ENCODE peak calls at places on chromosomes 16 and 17, in six cellular contexts. F, V, G, A, L and N are unnamed samples.

GRCh38 chr17:8046929-8047768 is 8.3 kb downstream of the ALOX15B start:
- DNase-seq in F (no peak), V (no peak), G (no peak), A (no peak), L (no peak), N (no peak)

GRCh38 chr16:10624527-10624926 is 44.1 kb upstream of the EMP2 start:
- DNase-seq in F (no peak), V (no peak), G (no peak), A (no peak), L (no peak), N (no peak)

GRCh38 chr17:45923511-45924268 is 29.3 kb downstream of the MAPT start:
- DNase-seq in F (no peak), V (no peak), G (no peak), A (no peak), L (peak), N (no peak)

GRCh38 chr17:49880291-49881053 is 32.6 kb upstream of the TAC4 start:
- DNase-seq in F (peak), V (peak), G (peak), A (peak), L (peak), N (peak)

GRCh38 chr17:40443988-40444899 is 994 bp downstream of the IGFBP4 start:
- DNase-seq in F (no peak), V (no peak), G (no peak), A (peak), L (peak), N (no peak)

GRCh38 chr17:31561469-31562412 is 170.3 kb downstream of the RAB11FIP4 start:
- DNase-seq in F (no peak), V (no peak), G (no peak), A (peak), L (peak), N (no peak)

GRCh38 chr17:56982312-56982711 is 4.4 kb downstream of the SCPEP1 start:
- DNase-seq in F (no peak), V (no peak), G (no peak), A (no peak), L (no peak), N (no peak)

GRCh38 chr16:58832496-58832895 is 98.4 kb upstream of the GOT2 start:
- DNase-seq in F (no peak), V (no peak), G (no peak), A (no peak), L (no peak), N (no peak)

GRCh38 chr16:26569793-26570192 is 496.9 kb upstream of the C16orf82 start:
- DNase-seq in F (no peak), V (no peak), G (no peak), A (no peak), L (peak), N (no peak)

GRCh38 chr17:3766783-3767182 is 34.2 kb downstream of the ITGAE start:
- DNase-seq in F (no peak), V (no peak), G (no peak), A (no peak), L (no peak), N (no peak)

GRCh38 chr17:68580236-68580903 is 20.8 kb downstream of the FAM20A start:
- DNase-seq in F (no peak), V (no peak), G (no peak), A (no peak), L (peak), N (no peak)

GRCh38 chr17:40174528-40174927 is 2.7 kb upstream of the RAPGEFL1 start:
- DNase-seq in F (no peak), V (no peak), G (no peak), A (no peak), L (no peak), N (no peak)

GRCh38 chr17:75404223-75404738 is 1.2 kb downstream of the GRB2 start:
- DNase-seq in F (peak), V (peak), G (peak), A (peak), L (peak), N (peak)

GRCh38 chr16:49000594-49000993 is 281.0 kb downstream of the CBLN1 start:
- DNase-seq in F (no peak), V (no peak), G (no peak), A (no peak), L (no peak), N (no peak)

GRCh38 chr16:74984194-74984669 is 691 bp downstream of the WDR59 start:
- DNase-seq in F (peak), V (no peak), G (peak), A (peak), L (peak), N (peak)

GRCh38 chr16:16021988-16022682 is 72.7 kb downstream of the ABCC1 start:
- DNase-seq in F (no peak), V (no peak), G (no peak), A (peak), L (peak), N (no peak)

GRCh38 chr17:17826942-17827785 is 9.6 kb downstream of the SREBF1 start:
- DNase-seq in F (no peak), V (no peak), G (no peak), A (no peak), L (no peak), N (no peak)

GRCh38 chr17:13008461-13008860 is 9.4 kb downstream of the ELAC2 start:
- DNase-seq in F (no peak), V (no peak), G (no peak), A (no peak), L (no peak), N (no peak)

GRCh38 chr17:43372273-43372911 is 26.4 kb upstream of the ARL4D start:
- DNase-seq in F (no peak), V (no peak), G (no peak), A (no peak), L (no peak), N (no peak)

GRCh38 chr16:70453117-70453890 is 1.1 kb upstream of the FCSK start:
- DNase-seq in F (no peak), V (no peak), G (no peak), A (no peak), L (no peak), N (no peak)

GRCh38 chr17:70047619-70048018 is 27.4 kb upstream of the KCNJ16 start:
- DNase-seq in F (no peak), V (no peak), G (no peak), A (peak), L (peak), N (no peak)